ENCODE peak calls at places on chromosomes 6 and 20, in four cellular contexts. G, E, B and N are unnamed samples.

GRCh38 chr6:10759884-10760329 is 12.3 kb downstream of the TMEM14B start:
- DNase-seq in G (no peak), B (peak; percentile 31), E (peak; percentile 57), N (peak; percentile 69)

GRCh38 chr6:48928937-48929336 is 534.1 kb downstream of the MMUT start:
- DNase-seq in G (no peak), E (no peak), B (no peak), N (no peak)

GRCh38 chr6:157443066-157443800 is 62.2 kb downstream of the ZDHHC14 start:
- DNase-seq in E (no peak), G (no peak), B (peak; percentile 58), N (no peak)

GRCh38 chr6:37547564-37548061 is 47.9 kb upstream of the CCDC167 start:
- DNase-seq in E (no peak), G (no peak), B (no peak), N (no peak)

GRCh38 chr6:34593741-34594140 is 37.6 kb upstream of the SPDEF start:
- DNase-seq in E (no peak), B (no peak), G (no peak), N (peak; percentile 25)

GRCh38 chr20:62298577-62299249 is 4.1 kb upstream of the ADRM1 start:
- DNase-seq in E (no peak), G (no peak), B (no peak), N (peak; percentile 65)

GRCh38 chr6:169073311-169073710 is 180.3 kb downstream of the THBS2 start:
- DNase-seq in B (peak; percentile 99), E (no peak), G (no peak), N (no peak)

GRCh38 chr20:8043687-8044278 is 24.2 kb upstream of the TMX4 start:
- DNase-seq in E (no peak), B (no peak), G (no peak), N (no peak)

GRCh38 chr6:77021232-77021631 is 442.1 kb downstream of the HTR1B start:
- DNase-seq in E (no peak), B (no peak), G (no peak), N (no peak)

GRCh38 chr6:46832816-46833215 is 39.6 kb downstream of the MEP1A start:
- DNase-seq in E (no peak), G (no peak), B (no peak), N (no peak)

GRCh38 chr6:30884521-30885480 is 482 bp downstream of the DDR1 start:
- DNase-seq in E (peak; percentile 88), B (no peak), G (peak; percentile 81), N (peak; percentile 80)

GRCh38 chr6:47360388-47360787 is 50.7 kb upstream of the TNFRSF21 start:
- DNase-seq in B (no peak), G (no peak), E (no peak), N (no peak)

GRCh38 chr20:57584768-57585461 is 24.0 kb downstream of the PCK1 start:
- DNase-seq in G (no peak), B (no peak), E (no peak), N (no peak)

GRCh38 chr20:21315138-21315537 is 12.0 kb downstream of the XRN2 start:
- DNase-seq in E (no peak), G (no peak), B (no peak), N (no peak)

GRCh38 chr6:125245523-125246264 is 56.1 kb downstream of the HDDC2 start:
- DNase-seq in G (no peak), B (no peak), E (no peak), N (no peak)

GRCh38 chr6:81734081-81734480 is 18.4 kb downstream of the TENT5A start:
- DNase-seq in B (no peak), G (no peak), E (no peak), N (no peak)

GRCh38 chr6:2913621-2914317 is 10.7 kb upstream of the SERPINB9 start:
- DNase-seq in B (no peak), E (no peak), G (no peak), N (no peak)

GRCh38 chr6:88220493-88220892 is 54.3 kb upstream of the CNR1 start:
- DNase-seq in E (no peak), G (no peak), B (no peak), N (no peak)

GRCh38 chr20:33852971-33853813 is 42.0 kb downstream of the CHMP4B start:
- DNase-seq in G (no peak), B (no peak), E (peak; percentile 28), N (no peak)

GRCh38 chr6:12962529-12962928 is 246.0 kb downstream of the PHACTR1 start:
- DNase-seq in E (no peak), G (no peak), B (no peak), N (no peak)

DNA sequence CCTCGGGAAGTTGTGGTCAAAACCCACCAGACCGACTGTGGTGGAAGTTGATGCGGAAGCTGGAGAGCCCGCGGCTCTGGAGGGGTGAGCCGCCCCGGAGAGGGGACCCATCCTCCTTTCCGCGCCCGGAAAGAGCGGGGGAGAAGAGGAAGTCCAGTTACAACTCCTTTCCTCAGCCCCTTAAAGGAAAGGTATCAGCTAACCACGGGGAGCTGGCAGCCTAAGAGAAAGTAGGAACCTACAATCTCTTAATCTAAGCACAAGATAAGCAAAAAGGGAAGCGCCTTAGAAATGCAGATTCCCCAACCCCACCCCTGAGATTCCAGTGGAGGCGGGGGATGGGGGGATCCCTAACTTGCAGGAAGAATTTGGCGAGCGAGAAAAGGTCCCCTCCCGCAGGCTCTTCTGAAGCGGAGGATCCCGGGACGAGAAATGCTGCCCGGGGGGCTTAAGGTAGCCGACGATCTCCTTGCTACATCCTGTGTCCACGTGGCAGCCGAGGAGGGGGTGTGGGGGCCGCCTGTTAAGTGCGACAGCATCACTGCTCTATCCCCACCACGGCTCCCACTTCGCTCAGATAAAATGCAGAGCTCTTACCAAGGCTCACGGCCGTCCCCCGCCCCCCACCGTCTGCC is 87.6 kb downstream of the ZFP64 start:
- DNase-seq in G (no peak), E (no peak), B (no peak), N (peak; percentile 62)
- H3K4me3 ChIP-seq in G (peak overlapping the region; percentile 38), E (peak overlapping the region; percentile 55), B (peak overlapping the region; percentile 61), N (peak overlapping the region; percentile 49)

GRCh38 chr20:58851221-58851968 is 693 bp upstream of the GNAS-AS1 start:
- DNase-seq in G (no peak), B (no peak), E (no peak), N (no peak)
- H3K4me3 ChIP-seq in G (peak overlapping the region; percentile 48), B (peak overlapping the region; percentile 72), E (peak overlapping the region; percentile 59), N (peak overlapping the region; percentile 24)

GRCh38 chr6:23277521-23278227 is 708.3 kb downstream of the HDGFL1 start:
- DNase-seq in E (no peak), G (no peak), B (no peak), N (no peak)

GRCh38 chr6:23280445-23280844 is 711.1 kb downstream of the HDGFL1 start:
- DNase-seq in B (no peak), G (no peak), E (no peak), N (no peak)

DNA sequence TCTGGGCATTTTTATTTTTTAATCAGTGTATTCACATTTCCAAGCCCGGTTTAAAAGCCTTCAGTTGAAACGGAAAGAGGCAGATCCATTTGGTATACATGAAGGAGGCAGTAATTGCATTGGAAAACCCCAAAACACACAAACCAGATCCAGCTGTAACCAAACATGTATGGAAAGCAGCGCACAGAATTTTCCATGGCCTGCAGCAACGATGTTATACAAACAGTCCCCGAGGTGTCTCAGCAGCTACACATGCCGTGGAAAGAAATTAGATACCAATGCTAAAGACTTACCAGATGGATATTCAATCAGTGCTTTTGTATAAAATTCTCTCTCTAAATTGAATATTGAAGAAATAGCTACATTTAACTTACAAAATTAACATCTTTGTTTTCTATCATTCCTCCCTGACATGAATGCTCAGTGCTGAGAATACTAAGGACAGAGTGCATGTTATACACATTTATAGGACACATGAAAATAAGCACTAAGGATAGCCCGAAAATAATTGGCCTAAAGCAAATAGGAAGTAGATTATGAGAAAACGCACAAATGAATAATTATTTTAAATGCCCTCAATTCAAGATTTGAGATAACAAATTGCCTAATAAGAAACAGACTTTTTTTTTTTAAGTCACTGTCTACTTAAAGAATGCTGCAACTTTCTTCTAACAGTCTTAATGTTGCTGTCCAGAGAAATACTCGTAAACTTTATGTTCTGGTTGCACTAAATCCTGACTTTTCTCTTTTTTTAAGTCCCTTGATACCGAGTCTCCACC is 713.1 kb downstream of the HDGFL1 start:
- DNase-seq in G (no peak), B (no peak), E (no peak), N (no peak)
- H3K4me3 ChIP-seq in G (no peak overlapping the region), B (no peak overlapping the region), E (no peak overlapping the region), N (no peak overlapping the region)

DNA sequence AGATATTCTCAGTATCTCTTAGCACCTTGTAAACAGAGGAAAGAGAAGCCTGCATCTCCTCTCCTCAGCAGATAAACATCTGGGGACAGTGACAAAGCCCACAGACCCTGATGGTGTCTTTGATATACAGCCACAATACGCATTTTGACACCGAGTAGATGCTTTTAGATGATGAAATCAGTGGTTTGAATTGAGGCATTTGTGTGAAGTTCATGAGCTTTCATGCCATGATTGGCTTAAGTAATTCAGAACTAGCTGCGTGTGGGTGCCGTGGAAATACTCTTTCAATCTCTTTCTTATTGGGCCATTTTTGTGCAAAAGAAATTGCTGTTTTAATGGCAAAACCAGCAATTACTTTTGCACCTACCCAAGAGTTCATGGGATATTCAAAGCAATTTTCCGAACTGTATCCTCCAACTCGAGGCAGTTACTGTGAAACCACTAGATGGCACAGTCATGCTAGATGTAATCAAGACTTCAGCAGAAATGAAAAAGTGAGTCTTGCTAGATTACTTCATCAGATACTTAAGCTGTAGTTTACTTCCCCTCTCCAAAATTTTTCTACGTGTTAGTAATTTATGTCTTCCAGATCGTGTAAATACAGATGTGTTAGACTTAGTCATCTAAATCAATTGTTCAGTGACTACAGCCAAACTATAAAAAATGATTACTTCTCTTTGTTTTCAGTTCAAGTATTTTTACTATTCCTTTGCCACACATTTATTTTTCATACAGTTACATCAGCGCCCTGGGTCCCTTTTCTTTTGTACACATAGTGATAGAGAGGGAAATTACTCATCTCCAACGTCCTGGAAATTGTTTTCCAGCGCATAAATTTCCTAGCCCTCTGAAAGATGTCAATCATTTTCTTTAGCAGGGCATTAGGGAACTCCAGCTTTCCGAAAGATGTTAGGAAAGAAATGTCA is 49.4 kb downstream of the IYD start:
- DNase-seq in B (peak; percentile 72), G (no peak), E (no peak), N (no peak)
- H3K4me3 ChIP-seq in B (peak overlapping the region; percentile 33), G (peak overlapping the region; percentile 41), E (peak overlapping the region; percentile 51), N (peak overlapping the region; percentile 40)

GRCh38 chr20:792248-792647 is 23.9 kb upstream of the SLC52A3 start:
- DNase-seq in B (no peak), G (no peak), E (no peak), N (no peak)
- H3K4me3 ChIP-seq in B (no peak overlapping the region), G (no peak overlapping the region), E (no peak overlapping the region), N (no peak overlapping the region)